ENCODE peak calls at places on chromosome 9, in six cellular contexts. R is cardiac muscle cell, I is A673, C is adrenal gland, X is IMR-90, N is ovary. W is an unnamed sample.

GRCh38 chr9:107172160-107172978 is 110.7 kb upstream of the RAD23B start:
- DNase-seq in C (peak; percentile 88), R (peak; percentile 85), N (peak; percentile 62), X (peak; percentile 78), I (peak; percentile 76), W (peak; percentile 80)

GRCh38 chr9:78590068-78590467 is 293.1 kb downstream of the PSAT1 start:
- DNase-seq in R (no peak), I (no peak), X (peak; percentile 68), N (no peak), C (no peak), W (no peak)

GRCh38 chr9:86557918-86558317 is 203.7 kb upstream of the TUT7 start:
- DNase-seq in X (peak; percentile 40), C (no peak), R (no peak), I (no peak), N (no peak), W (no peak)

GRCh38 chr9:136054798-136055714 is 40.0 kb downstream of the NACC2 start:
- DNase-seq in X (no peak), R (no peak), I (no peak), C (no peak), N (no peak), W (no peak)

GRCh38 chr9:136050706-136051567 is 44.2 kb downstream of the NACC2 start:
- DNase-seq in C (no peak), X (peak; percentile 16), R (peak; percentile 36), I (peak; percentile 64), N (no peak), W (no peak)

GRCh38 chr9:128249914-128250838 is 25.6 kb downstream of the GOLGA2 start:
- DNase-seq in X (peak; percentile 33), C (peak; percentile 96), I (peak; percentile 87), N (peak; percentile 38), R (peak; percentile 89), W (peak; percentile 98)

GRCh38 chr9:109715340-109715739 is 64.7 kb upstream of the PALM2AKAP2 start:
- DNase-seq in R (no peak), C (no peak), I (no peak), N (no peak), X (no peak), W (no peak)

GRCh38 chr9:2634158-2634557 is 12.6 kb downstream of the VLDLR start:
- DNase-seq in I (no peak), C (no peak), R (no peak), N (no peak), X (no peak), W (no peak)

GRCh38 chr9:16236326-16236725 is 634.1 kb downstream of the BNC2 start:
- DNase-seq in R (no peak), I (no peak), C (no peak), X (peak; percentile 97), N (no peak), W (no peak)

GRCh38 chr9:1729631-1730030 is 285.5 kb upstream of the SMARCA2 start:
- DNase-seq in N (no peak), I (no peak), X (no peak), R (no peak), C (no peak), W (no peak)

GRCh38 chr9:4666042-4666699 is at the start of gene SPATA6L:
- DNase-seq in X (peak; percentile 45), N (peak; percentile 65), I (peak; percentile 85), C (peak; percentile 66), R (peak; percentile 61), W (peak; percentile 76)

GRCh38 chr9:119005162-119005561 is 364.1 kb downstream of the BRINP1 start:
- DNase-seq in X (no peak), N (no peak), C (no peak), R (peak; percentile 44), I (no peak), W (no peak)

GRCh38 chr9:106632621-106633020 is 230.3 kb upstream of the ZNF462 start:
- DNase-seq in C (no peak), I (no peak), R (no peak), X (no peak), N (no peak), W (no peak)

GRCh38 chr9:86341007-86341491 is 13.2 kb downstream of the TUT7 start:
- DNase-seq in R (no peak), X (no peak), I (no peak), N (no peak), C (no peak), W (no peak)

GRCh38 chr9:3863114-3863528 is 337.3 kb upstream of the RFX3 start:
- DNase-seq in X (peak; percentile 92), I (peak; percentile 92), C (no peak), N (no peak), R (no peak), W (no peak)

GRCh38 chr9:19665146-19665863 is 123.5 kb downstream of the SLC24A2 start:
- DNase-seq in I (no peak), R (no peak), N (no peak), X (no peak), C (no peak), W (no peak)

GRCh38 chr9:33466565-33467495 is 6.9 kb downstream of the NOL6 start:
- DNase-seq in N (peak; percentile 36), R (peak; percentile 73), C (peak; percentile 77), I (peak; percentile 32), X (peak; percentile 24), W (peak; percentile 78)

GRCh38 chr9:109307380-109308240 is 13.2 kb downstream of the EPB41L4B start:
- DNase-seq in N (no peak), I (no peak), R (no peak), X (no peak), C (no peak), W (peak; percentile 90)

GRCh38 chr9:16954032-16954431 is 83.6 kb upstream of the BNC2 start:
- DNase-seq in I (no peak), N (no peak), X (no peak), R (no peak), C (no peak), W (no peak)

GRCh38 chr9:111477677-111478076 is 6.5 kb downstream of the ECPAS start:
- DNase-seq in X (no peak), R (no peak), N (no peak), C (no peak), I (no peak), W (no peak)

GRCh38 chr9:98532574-98532973 is 176.2 kb downstream of the GABBR2 start:
- DNase-seq in R (no peak), X (peak; percentile 57), C (no peak), I (no peak), N (no peak), W (no peak)

GRCh38 chr9:111542497-111543254 is 17.7 kb downstream of the ZNF483 start:
- DNase-seq in X (no peak), I (no peak), C (no peak), N (no peak), R (no peak), W (no peak)

GRCh38 chr9:297104-297794 is 82.6 kb downstream of the DOCK8 start:
- DNase-seq in X (no peak), I (no peak), N (no peak), R (no peak), C (peak; percentile 69), W (peak; percentile 29)
- H3K4me3 ChIP-seq in X (no peak overlapping the region), I (no peak overlapping the region), N (no peak overlapping the region), R (no peak overlapping the region), C (no peak overlapping the region), W (no peak overlapping the region)

GRCh38 chr9:137268538-137269201 is 8.9 kb upstream of the TOR4A start:
- DNase-seq in I (no peak), X (no peak), R (no peak), C (no peak), N (no peak), W (no peak)
- H3K4me1 ChIP-seq in I (no peaks in the 10 kb centered on the region), X (peaks cover 12% of the 10 kb centered on the region), R (no peaks in the 10 kb centered on the region), C (peaks cover 16% of the 10 kb centered on the region), N (peaks cover 6% of the 10 kb centered on the region), W (peaks cover 24% of the 10 kb centered on the region)

GRCh38 chr9:134563397-134563796 is 78.2 kb upstream of the COL5A1 start:
- DNase-seq in X (no peak), N (no peak), I (no peak), C (no peak), R (no peak), W (no peak)

GRCh38 chr9:134560206-134560605 is 81.4 kb upstream of the COL5A1 start:
- DNase-seq in I (no peak), R (no peak), C (no peak), X (no peak), N (no peak), W (no peak)

GRCh38 chr9:134561427-134562145 is 80.0 kb upstream of the COL5A1 start:
- DNase-seq in R (no peak), X (no peak), C (no peak), N (no peak), I (no peak), W (no peak)

GRCh38 chr9:134560654-134561053 is 80.9 kb upstream of the COL5A1 start:
- DNase-seq in R (no peak), C (no peak), I (no peak), X (no peak), N (no peak), W (no peak)

DNA sequence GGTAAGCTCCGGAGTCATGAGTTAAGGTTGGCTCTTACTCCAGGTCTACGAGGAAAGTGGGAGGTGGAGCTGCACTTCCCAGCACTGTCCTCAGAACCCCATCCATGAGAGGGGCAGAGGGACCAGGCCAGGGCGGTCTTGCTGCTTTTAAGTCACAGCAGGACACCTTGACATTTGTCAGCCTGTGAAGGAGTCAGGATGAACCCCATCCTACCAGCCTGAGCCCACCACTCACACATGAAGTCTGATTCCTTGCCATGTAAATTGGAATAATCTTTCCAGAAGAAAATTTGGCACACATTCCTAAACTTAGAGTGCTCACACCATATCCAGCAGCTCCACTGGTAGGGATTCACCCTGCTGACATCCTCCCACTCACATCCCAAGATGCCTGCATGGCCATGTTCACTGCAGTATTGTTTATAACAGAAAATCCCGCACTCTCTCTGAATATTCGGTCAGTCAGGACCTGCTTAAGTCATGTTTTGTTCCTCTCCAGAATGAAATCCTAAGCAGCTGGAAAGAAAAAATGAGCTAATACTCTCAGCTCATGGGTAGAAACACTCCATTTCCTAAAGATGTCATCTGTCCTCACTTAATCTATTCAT is 79.4 kb upstream of the COL5A1 start:
- DNase-seq in X (peak; percentile 75), N (no peak), C (no peak), I (no peak), R (no peak), W (no peak)
- H3K27me3 ChIP-seq in X (no peaks in the 10 kb centered on the region), N (no peaks in the 10 kb centered on the region), C (peaks cover 3% of the 10 kb centered on the region), I (no peaks in the 10 kb centered on the region), R (no peaks in the 10 kb centered on the region), W (no peaks in the 10 kb centered on the region)

GRCh38 chr9:113580041-113580953 is 116.8 kb downstream of the RGS3 start:
- DNase-seq in C (peak; percentile 67), N (no peak), I (no peak), X (peak; percentile 35), R (no peak), W (peak; percentile 81)
- H3K4me3 ChIP-seq in C (no peak overlapping the region), N (no peak overlapping the region), I (no peak overlapping the region), X (no peak overlapping the region), R (no peak overlapping the region), W (no peak overlapping the region)

DNA sequence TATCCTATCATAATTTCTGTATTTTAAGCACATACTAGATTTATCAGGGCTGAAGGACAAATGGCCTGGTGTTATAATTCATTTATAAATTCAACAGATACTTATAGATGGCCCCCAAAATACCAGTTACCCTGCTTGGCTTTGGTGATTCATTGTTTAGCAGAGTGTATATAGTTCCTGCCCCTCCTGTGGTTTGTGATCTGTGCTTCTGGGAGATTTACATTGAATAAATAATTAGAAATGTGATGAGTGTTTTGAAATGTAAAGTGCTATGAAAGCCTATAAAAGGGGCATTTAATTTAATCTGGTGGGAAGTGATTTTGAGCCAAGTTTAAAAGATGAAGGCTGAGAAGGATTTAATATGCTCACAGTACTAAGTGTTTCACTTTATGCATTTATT is 36.7 kb upstream of the ZCCHC7 start:
- DNase-seq in I (peak; percentile 51), R (no peak), N (no peak), X (peak; percentile 29), C (no peak), W (no peak)
- H3K4me1 ChIP-seq in I (peaks cover 23% of the 10 kb centered on the region), R (no peaks in the 10 kb centered on the region), N (no peaks in the 10 kb centered on the region), X (no peaks in the 10 kb centered on the region), C (peaks cover 55% of the 10 kb centered on the region), W (peaks cover 3% of the 10 kb centered on the region)

W was measured in transverse colon.